ENCODE peak calls at places on chromosomes 6 and 20, in ten cellular contexts. T is psoas muscle; Z is suprapubic skin; B is AG08395; E is stimulated activated CD8-positive, alpha-beta memory T cell treated with anti-CD3 and anti-CD28 coated beads, Interleukin-12 subunit alpha, Interleukin-12 subunit beta, amount 100 ng/mL, for 1 hour; P is T-helper 9 cell; D is cortex of kidney; K is nephron progenitor cell; W is fibroblast of lung; O is midbrain. A is an unnamed sample.

GRCh38 chr20:20463933-20464374 is 96.0 kb downstream of the INSM1 start:
- DNase-seq in T (no peak), Z (no peak), B (no peak), E (no peak), P (no peak), D (no peak), K (no peak), W (no peak), O (peak), A (no peak)

GRCh38 chr6:165552248-165552736 is 110.7 kb downstream of the PDE10A start:
- DNase-seq in T (no peak), Z (no peak), B (no peak), E (no peak), P (no peak), D (no peak), K (no peak), W (no peak), O (no peak), A (no peak)

GRCh38 chr6:87139236-87139635 is 16.1 kb upstream of the ZNF292 start:
- DNase-seq in T (no peak), Z (no peak), B (peak), E (peak), P (peak), D (no peak), K (no peak), W (peak), O (peak), A (no peak)

GRCh38 chr6:56335733-56336132 is 88.4 kb upstream of the COL21A1 start:
- DNase-seq in T (no peak), Z (no peak), B (peak), E (no peak), P (no peak), D (no peak), K (no peak), W (peak), O (no peak), A (no peak)

GRCh38 chr6:25237579-25237978 is 41.6 kb upstream of the CARMIL1 start:
- DNase-seq in T (no peak), Z (no peak), B (no peak), E (no peak), P (no peak), D (no peak), K (no peak), W (no peak), O (no peak), A (no peak)

GRCh38 chr20:53805895-53806384 is 212.3 kb upstream of the ZNF217 start:
- DNase-seq in T (no peak), Z (no peak), B (peak), E (no peak), P (no peak), D (no peak), K (no peak), W (peak), O (no peak), A (no peak)

GRCh38 chr6:11190625-11191245 is 41.7 kb downstream of the NEDD9 start:
- DNase-seq in T (no peak), Z (no peak), B (no peak), E (no peak), P (no peak), D (no peak), K (no peak), W (no peak), O (no peak), A (no peak)

GRCh38 chr6:98724537-98724936 is 109.8 kb upstream of the POU3F2 start:
- DNase-seq in T (no peak), Z (no peak), B (no peak), E (no peak), P (no peak), D (no peak), K (no peak), W (no peak), O (no peak), A (no peak)

GRCh38 chr6:33080127-33081089 is 4.6 kb downstream of the HLA-DPB1 start:
- DNase-seq in T (peak), Z (no peak), B (peak), E (no peak), P (no peak), D (no peak), K (peak), W (peak), O (peak), A (peak)

GRCh38 chr20:63619505-63619904 is 7.4 kb downstream of the GMEB2 start:
- DNase-seq in T (no peak), Z (no peak), B (no peak), E (no peak), P (no peak), D (no peak), K (no peak), W (no peak), O (no peak), A (no peak)

GRCh38 chr20:47574616-47575401 is 73.1 kb downstream of the NCOA3 start:
- DNase-seq in T (no peak), Z (no peak), B (no peak), E (no peak), P (no peak), D (no peak), K (no peak), W (peak), O (peak), A (no peak)

GRCh38 chr6:63844287-63844686 is 208.7 kb downstream of the PHF3 start:
- DNase-seq in T (no peak), Z (no peak), B (no peak), E (no peak), P (no peak), D (no peak), K (no peak), W (peak), O (no peak), A (no peak)

GRCh38 chr20:7798176-7798575 is 142.1 kb downstream of the HAO1 start:
- DNase-seq in T (no peak), Z (no peak), B (no peak), E (no peak), P (no peak), D (no peak), K (no peak), W (no peak), O (no peak), A (no peak)

GRCh38 chr6:166348305-166348949 is 6.1 kb upstream of the SFT2D1 start:
- DNase-seq in T (no peak), Z (no peak), B (no peak), E (no peak), P (no peak), D (no peak), K (no peak), W (no peak), O (no peak), A (no peak)

GRCh38 chr20:45268531-45268930 is 14.2 kb upstream of the SLPI start:
- DNase-seq in T (no peak), Z (no peak), B (no peak), E (no peak), P (no peak), D (no peak), K (no peak), W (no peak), O (no peak), A (no peak)